ENCODE peak calls at places on chromosome 11, in seven cellular contexts. One of them, this sample, is unnamed.

GRCh38 chr11:4619514-4619913 is 11.5 kb upstream of the TRIM68 start:
- DNase-seq in OCI-LY7: no peak
- DNase-seq in PC-3: no peak
- DNase-seq in MM.1S: no peak
- DNase-seq in SK-N-SH: no peak
- DNase-seq in neural progenitor cell: no peak
- DNase-seq in HCT116: no peak
- DNase-seq in this sample: no peak

GRCh38 chr11:72352859-72353551 is 81.3 kb downstream of the CLPB start:
- DNase-seq in SK-N-SH: peak
- DNase-seq in HCT116: no peak
- DNase-seq in neural progenitor cell: peak
- DNase-seq in PC-3: no peak
- DNase-seq in OCI-LY7: no peak
- DNase-seq in MM.1S: no peak
- DNase-seq in this sample: peak

GRCh38 chr11:86416494-86416893 is 41.8 kb downstream of the CCDC81 start:
- DNase-seq in neural progenitor cell: no peak
- DNase-seq in HCT116: no peak
- DNase-seq in SK-N-SH: no peak
- DNase-seq in MM.1S: no peak
- DNase-seq in OCI-LY7: no peak
- DNase-seq in PC-3: no peak
- DNase-seq in this sample: no peak

GRCh38 chr11:65884716-65885092 is 3.6 kb downstream of the FIBP start:
- DNase-seq in PC-3: peak
- DNase-seq in HCT116: no peak
- DNase-seq in neural progenitor cell: peak
- DNase-seq in OCI-LY7: peak
- DNase-seq in MM.1S: peak
- DNase-seq in SK-N-SH: peak
- DNase-seq in this sample: peak

GRCh38 chr11:7551571-7551970 is 37.8 kb downstream of the PPFIBP2 start:
- DNase-seq in PC-3: no peak
- DNase-seq in neural progenitor cell: no peak
- DNase-seq in HCT116: no peak
- DNase-seq in MM.1S: no peak
- DNase-seq in OCI-LY7: no peak
- DNase-seq in SK-N-SH: no peak
- DNase-seq in this sample: no peak

GRCh38 chr11:4459470-4459869 is 10.4 kb downstream of the OR52K2 start:
- DNase-seq in PC-3: no peak
- DNase-seq in neural progenitor cell: no peak
- DNase-seq in SK-N-SH: no peak
- DNase-seq in MM.1S: no peak
- DNase-seq in HCT116: no peak
- DNase-seq in OCI-LY7: no peak
- DNase-seq in this sample: no peak

GRCh38 chr11:128061321-128061871 is 526.0 kb downstream of the ETS1 start:
- DNase-seq in neural progenitor cell: no peak
- DNase-seq in SK-N-SH: no peak
- DNase-seq in PC-3: no peak
- DNase-seq in MM.1S: no peak
- DNase-seq in HCT116: no peak
- DNase-seq in OCI-LY7: no peak
- DNase-seq in this sample: peak

GRCh38 chr11:9716275-9717039 is 52.6 kb downstream of the SWAP70 start:
- DNase-seq in PC-3: peak
- DNase-seq in OCI-LY7: peak
- DNase-seq in neural progenitor cell: no peak
- DNase-seq in SK-N-SH: no peak
- DNase-seq in HCT116: no peak
- DNase-seq in MM.1S: peak
- DNase-seq in this sample: no peak

GRCh38 chr11:120327311-120327710 is 2.2 kb downstream of the TLCD5 start:
- DNase-seq in PC-3: no peak
- DNase-seq in HCT116: no peak
- DNase-seq in SK-N-SH: no peak
- DNase-seq in MM.1S: no peak
- DNase-seq in neural progenitor cell: no peak
- DNase-seq in OCI-LY7: no peak
- DNase-seq in this sample: no peak

GRCh38 chr11:80417681-80418080 is 976.9 kb upstream of the TENM4 start:
- DNase-seq in MM.1S: no peak
- DNase-seq in HCT116: no peak
- DNase-seq in neural progenitor cell: no peak
- DNase-seq in OCI-LY7: no peak
- DNase-seq in SK-N-SH: no peak
- DNase-seq in PC-3: peak
- DNase-seq in this sample: no peak

GRCh38 chr11:90446207-90446606 is 223.4 kb upstream of the CHORDC1 start:
- DNase-seq in OCI-LY7: no peak
- DNase-seq in PC-3: no peak
- DNase-seq in neural progenitor cell: no peak
- DNase-seq in MM.1S: no peak
- DNase-seq in HCT116: no peak
- DNase-seq in SK-N-SH: no peak
- DNase-seq in this sample: no peak

GRCh38 chr11:24386551-24387404 is 110.1 kb upstream of the LUZP2 start:
- DNase-seq in MM.1S: peak
- DNase-seq in PC-3: peak
- DNase-seq in SK-N-SH: peak
- DNase-seq in HCT116: no peak
- DNase-seq in OCI-LY7: no peak
- DNase-seq in neural progenitor cell: peak
- DNase-seq in this sample: peak

GRCh38 chr11:121800704-121801516 is 315.1 kb downstream of the BLID start:
- DNase-seq in HCT116: no peak
- DNase-seq in neural progenitor cell: peak
- DNase-seq in OCI-LY7: no peak
- DNase-seq in SK-N-SH: no peak
- DNase-seq in PC-3: no peak
- DNase-seq in MM.1S: no peak
- DNase-seq in this sample: peak

GRCh38 chr11:94922675-94923347 is 50.5 kb downstream of the CWC15 start:
- DNase-seq in neural progenitor cell: no peak
- DNase-seq in PC-3: no peak
- DNase-seq in SK-N-SH: no peak
- DNase-seq in MM.1S: no peak
- DNase-seq in OCI-LY7: peak
- DNase-seq in HCT116: no peak
- DNase-seq in this sample: no peak

GRCh38 chr11:123188508-123189165 is 6.4 kb downstream of the CLMP start:
- DNase-seq in neural progenitor cell: peak
- DNase-seq in HCT116: no peak
- DNase-seq in OCI-LY7: no peak
- DNase-seq in PC-3: peak
- DNase-seq in SK-N-SH: no peak
- DNase-seq in MM.1S: no peak
- DNase-seq in this sample: no peak

GRCh38 chr11:125274309-125274708 is 109.8 kb downstream of the PKNOX2 start:
- DNase-seq in SK-N-SH: no peak
- DNase-seq in HCT116: no peak
- DNase-seq in neural progenitor cell: no peak
- DNase-seq in MM.1S: no peak
- DNase-seq in OCI-LY7: no peak
- DNase-seq in PC-3: no peak
- DNase-seq in this sample: no peak

GRCh38 chr11:87840786-87841185 is 334.5 kb downstream of the RAB38 start:
- DNase-seq in HCT116: no peak
- DNase-seq in MM.1S: no peak
- DNase-seq in neural progenitor cell: no peak
- DNase-seq in OCI-LY7: no peak
- DNase-seq in PC-3: peak
- DNase-seq in SK-N-SH: no peak
- DNase-seq in this sample: no peak

GRCh38 chr11:23897453-23898289 is 599.2 kb upstream of the LUZP2 start:
- DNase-seq in OCI-LY7: no peak
- DNase-seq in SK-N-SH: peak
- DNase-seq in neural progenitor cell: no peak
- DNase-seq in PC-3: peak
- DNase-seq in MM.1S: no peak
- DNase-seq in HCT116: no peak
- DNase-seq in this sample: no peak

GRCh38 chr11:64299847-64300648 is at the start of gene CATSPERZ:
- DNase-seq in SK-N-SH: no peak
- DNase-seq in PC-3: no peak
- DNase-seq in MM.1S: peak
- DNase-seq in neural progenitor cell: no peak
- DNase-seq in OCI-LY7: no peak
- DNase-seq in HCT116: no peak
- DNase-seq in this sample: peak

GRCh38 chr11:105856954-105857353 is 165.1 kb downstream of the MSANTD4 start:
- DNase-seq in MM.1S: no peak
- DNase-seq in PC-3: no peak
- DNase-seq in SK-N-SH: no peak
- DNase-seq in neural progenitor cell: no peak
- DNase-seq in HCT116: no peak
- DNase-seq in OCI-LY7: no peak
- DNase-seq in this sample: no peak

DNA sequence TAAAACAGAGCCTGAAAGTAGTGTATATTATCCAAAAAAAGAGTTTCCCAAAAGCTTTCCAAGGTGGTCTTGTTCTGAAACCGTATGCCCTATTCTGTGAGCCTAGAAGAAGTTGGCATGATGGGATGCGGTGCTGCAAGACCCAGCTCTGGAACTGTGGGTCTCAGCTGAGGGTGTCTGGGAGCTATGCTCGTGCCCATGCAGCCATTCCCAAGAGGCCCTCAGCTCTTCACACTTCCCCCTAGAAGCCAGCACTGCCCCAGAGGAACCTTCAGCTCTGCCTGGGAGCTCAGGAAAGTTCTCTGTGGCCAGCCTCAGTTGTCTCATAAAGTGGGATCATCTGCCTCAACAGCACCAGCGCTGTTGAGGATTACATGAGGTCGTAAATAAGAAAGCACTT is 6.4 kb upstream of the SYT12 start:
- DNase-seq in HCT116: no peak
- DNase-seq in neural progenitor cell: no peak
- DNase-seq in MM.1S: no peak
- DNase-seq in OCI-LY7: no peak
- DNase-seq in SK-N-SH: no peak
- DNase-seq in PC-3: no peak
- DNase-seq in this sample: no peak
- H3K4me2 ChIP-seq in HCT116: no peak
- H3K4me2 ChIP-seq in neural progenitor cell: no peak
- H3K4me2 ChIP-seq in MM.1S: no peak
- H3K4me2 ChIP-seq in OCI-LY7: no peak
- H3K4me2 ChIP-seq in SK-N-SH: no peak
- H3K4me2 ChIP-seq in PC-3: no peak
- H3K4me2 ChIP-seq in this sample: no peak

DNA sequence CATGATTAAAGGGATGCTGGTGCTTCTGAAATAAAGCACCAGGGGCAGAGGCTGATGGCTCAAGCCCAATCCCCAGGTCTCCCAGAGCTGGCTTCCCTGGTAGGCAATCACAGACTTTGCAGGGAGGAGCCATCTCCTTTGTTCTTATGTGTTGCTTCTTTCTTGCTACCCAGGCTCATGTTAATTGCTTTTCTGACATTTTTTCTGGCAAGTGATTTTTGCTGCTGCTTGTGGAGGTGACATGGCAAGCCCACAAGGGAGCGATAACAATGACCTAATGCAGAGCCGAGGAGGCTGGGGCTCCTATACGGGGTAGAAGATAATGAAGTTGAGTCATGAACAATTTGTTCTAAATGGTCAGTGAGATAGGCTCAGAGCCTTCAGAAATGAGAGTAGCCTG is 25.3 kb upstream of the PLET1 start:
- DNase-seq in HCT116: no peak
- DNase-seq in SK-N-SH: no peak
- DNase-seq in MM.1S: no peak
- DNase-seq in OCI-LY7: no peak
- DNase-seq in PC-3: no peak
- DNase-seq in neural progenitor cell: peak
- DNase-seq in this sample: peak
- TF ChIP-seq CTCF in HCT116: no peak
- TF ChIP-seq CTCF in SK-N-SH: no peak
- TF ChIP-seq CTCF in MM.1S: no peak
- TF ChIP-seq CTCF in OCI-LY7: no peak
- TF ChIP-seq CTCF in PC-3: no peak
- TF ChIP-seq CTCF in neural progenitor cell: no peak
- TF ChIP-seq CTCF in this sample: no peak

GRCh38 chr11:36026315-36026968 is 82.6 kb downstream of the LDLRAD3 start:
- DNase-seq in SK-N-SH: no peak
- DNase-seq in HCT116: no peak
- DNase-seq in neural progenitor cell: no peak
- DNase-seq in MM.1S: no peak
- DNase-seq in PC-3: no peak
- DNase-seq in OCI-LY7: no peak
- DNase-seq in this sample: peak

GRCh38 chr11:36022891-36023290 is 79.0 kb downstream of the LDLRAD3 start:
- DNase-seq in OCI-LY7: no peak
- DNase-seq in neural progenitor cell: peak
- DNase-seq in HCT116: no peak
- DNase-seq in PC-3: no peak
- DNase-seq in SK-N-SH: no peak
- DNase-seq in MM.1S: no peak
- DNase-seq in this sample: no peak

GRCh38 chr11:36027731-36028130 is 83.9 kb downstream of the LDLRAD3 start:
- DNase-seq in neural progenitor cell: no peak
- DNase-seq in HCT116: no peak
- DNase-seq in OCI-LY7: no peak
- DNase-seq in SK-N-SH: no peak
- DNase-seq in PC-3: no peak
- DNase-seq in MM.1S: no peak
- DNase-seq in this sample: no peak

GRCh38 chr11:36024716-36025115 is 80.9 kb downstream of the LDLRAD3 start:
- DNase-seq in SK-N-SH: no peak
- DNase-seq in MM.1S: no peak
- DNase-seq in PC-3: no peak
- DNase-seq in HCT116: no peak
- DNase-seq in neural progenitor cell: no peak
- DNase-seq in OCI-LY7: no peak
- DNase-seq in this sample: no peak

GRCh38 chr11:36023922-36024321 is 80.1 kb downstream of the LDLRAD3 start:
- DNase-seq in HCT116: no peak
- DNase-seq in OCI-LY7: no peak
- DNase-seq in MM.1S: no peak
- DNase-seq in PC-3: peak
- DNase-seq in SK-N-SH: no peak
- DNase-seq in neural progenitor cell: no peak
- DNase-seq in this sample: no peak
- TF ChIP-seq EZH2phosphoT487 in HCT116: no peak
- TF ChIP-seq EZH2phosphoT487 in OCI-LY7: no peak
- TF ChIP-seq EZH2phosphoT487 in MM.1S: no peak
- TF ChIP-seq EZH2phosphoT487 in PC-3: no peak
- TF ChIP-seq EZH2phosphoT487 in SK-N-SH: no peak
- TF ChIP-seq EZH2phosphoT487 in neural progenitor cell: no peak
- TF ChIP-seq EZH2phosphoT487 in this sample: no peak

DNA sequence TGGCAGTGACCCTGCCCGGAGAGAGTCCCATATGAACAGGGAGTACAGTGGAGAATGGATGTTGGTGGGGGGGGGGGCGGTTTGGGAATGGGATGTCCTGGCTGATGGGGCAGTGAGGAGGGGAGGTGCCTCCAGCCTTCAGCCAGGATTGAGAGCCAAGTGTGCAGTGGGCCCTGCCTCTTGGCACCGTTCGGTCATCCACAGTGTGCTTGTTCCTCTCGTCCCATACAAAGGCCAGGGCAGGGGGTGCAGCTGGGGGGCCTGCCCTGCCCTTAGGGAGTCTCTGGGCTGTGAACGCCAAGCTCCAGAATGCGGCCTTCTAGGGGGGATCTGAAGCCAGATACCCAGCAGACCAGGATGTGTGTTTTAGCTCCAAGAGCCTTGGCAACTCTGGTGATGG is 34.0 kb downstream of the KCNC1 start:
- DNase-seq in MM.1S: no peak
- DNase-seq in HCT116: no peak
- DNase-seq in SK-N-SH: no peak
- DNase-seq in neural progenitor cell: no peak
- DNase-seq in PC-3: no peak
- DNase-seq in OCI-LY7: no peak
- DNase-seq in this sample: no peak
- H3K4me2 ChIP-seq in MM.1S: no peak
- H3K4me2 ChIP-seq in HCT116: no peak
- H3K4me2 ChIP-seq in SK-N-SH: no peak
- H3K4me2 ChIP-seq in neural progenitor cell: no peak
- H3K4me2 ChIP-seq in PC-3: no peak
- H3K4me2 ChIP-seq in OCI-LY7: no peak
- H3K4me2 ChIP-seq in this sample: no peak